ENCODE peak calls at places on chromosome 17, in five cellular contexts. W, Y, P, C and V are unnamed samples.

GRCh38 chr17:76725580-76726230 is 701 bp downstream of the JMJD6 start:
- DNase-seq in C (peak; percentile 75), W (peak; percentile 73), Y (peak; percentile 74), P (no peak), V (no peak)

GRCh38 chr17:29059281-29059680 is 16.3 kb downstream of the PIPOX start:
- DNase-seq in P (no peak), Y (no peak), C (no peak), W (no peak), V (no peak)

GRCh38 chr17:13140750-13141149 is 122.9 kb upstream of the ELAC2 start:
- DNase-seq in P (no peak), W (no peak), C (no peak), Y (no peak), V (no peak)

GRCh38 chr17:43814026-43814425 is 18.9 kb downstream of the MPP3 start:
- DNase-seq in P (no peak), C (no peak), W (no peak), Y (no peak), V (no peak)

GRCh38 chr17:280216-280615 is 72.4 kb downstream of the RPH3AL start:
- DNase-seq in W (peak; percentile 17), P (no peak), C (no peak), Y (no peak), V (no peak)

GRCh38 chr17:9538626-9539025 is 37.0 kb downstream of the STX8 start:
- DNase-seq in P (no peak), W (no peak), C (no peak), Y (no peak), V (no peak)

GRCh38 chr17:36127199-36127881 is 23.7 kb downstream of the CCL4 start:
- DNase-seq in C (no peak), Y (no peak), W (no peak), P (no peak), V (no peak)

GRCh38 chr17:77497578-77497934 is 356.8 kb downstream of the SEC14L1 start:
- DNase-seq in C (no peak), Y (no peak), W (no peak), P (no peak), V (no peak)

GRCh38 chr17:81928497-81929252 is 1.1 kb upstream of the MAFG start:
- DNase-seq in C (no peak), Y (no peak), W (no peak), P (no peak), V (no peak)

GRCh38 chr17:36722121-36722902 is 120.9 kb downstream of the MRM1 start:
- DNase-seq in C (no peak), W (peak; percentile 54), Y (peak; percentile 9), P (no peak), V (no peak)

GRCh38 chr17:74729866-74730265 is 7.2 kb upstream of the RAB37 start:
- DNase-seq in Y (no peak), C (no peak), W (no peak), P (no peak), V (no peak)

GRCh38 chr17:45902892-45903346 is 8.6 kb downstream of the MAPT start:
- DNase-seq in W (peak; percentile 61), Y (peak; percentile 38), C (no peak), P (no peak), V (no peak)

GRCh38 chr17:29148257-29148789 is 31.9 kb downstream of the MYO18A start:
- DNase-seq in P (no peak), Y (no peak), C (no peak), W (no peak), V (no peak)

GRCh38 chr17:67549787-67550186 is 167.9 kb upstream of the NOL11 start:
- DNase-seq in Y (no peak), W (no peak), P (no peak), C (no peak), V (no peak)

GRCh38 chr17:7132511-7133094 is 18.0 kb upstream of the ASGR2 start:
- DNase-seq in P (no peak), C (no peak), W (no peak), Y (no peak), V (no peak)

GRCh38 chr17:7133424-7133823 is 18.8 kb upstream of the ASGR2 start:
- DNase-seq in P (no peak), Y (no peak), C (no peak), W (no peak), V (no peak)

GRCh38 chr17:7128174-7128573 is 13.6 kb upstream of the ASGR2 start:
- DNase-seq in C (no peak), W (no peak), P (no peak), Y (no peak), V (no peak)

GRCh38 chr17:7130626-7131467 is 16.2 kb upstream of the ASGR2 start:
- DNase-seq in Y (no peak), C (no peak), W (no peak), P (no peak), V (no peak)

GRCh38 chr17:7129311-7129710 is 14.7 kb upstream of the ASGR2 start:
- DNase-seq in W (no peak), C (no peak), P (no peak), Y (no peak), V (no peak)
- H3K27me3 ChIP-seq in W (peaks cover 62% of the 10 kb centered on the region), C (peaks cover under 1% of the 10 kb centered on the region), P (no peaks in the 10 kb centered on the region), Y (no peaks in the 10 kb centered on the region), V (no peaks in the 10 kb centered on the region)

GRCh38 chr17:30345089-30345433 is 11.2 kb upstream of the TMIGD1 start:
- DNase-seq in P (no peak), W (no peak), Y (no peak), C (no peak), V (no peak)

GRCh38 chr17:30345527-30346075 is 11.7 kb upstream of the TMIGD1 start:
- DNase-seq in Y (no peak), P (no peak), C (no peak), W (no peak), V (no peak)

GRCh38 chr17:30343741-30344140 is 9.9 kb upstream of the TMIGD1 start:
- DNase-seq in Y (no peak), W (no peak), C (no peak), P (no peak), V (no peak)

GRCh38 chr17:30346211-30346831 is 12.5 kb upstream of the TMIGD1 start:
- DNase-seq in P (no peak), C (no peak), W (no peak), Y (no peak), V (no peak)

GRCh38 chr17:30344283-30345088 is 10.6 kb upstream of the TMIGD1 start:
- DNase-seq in P (no peak), C (peak; percentile 48), Y (peak; percentile 82), W (peak; percentile 71), V (no peak)
- TF ChIP-seq POLR2AphosphoS5 in P (no peak), C (peak; percentile 37), Y (peak; percentile 80), W (peak; percentile 87), V (no peak)

GRCh38 chr17:49882434-49882833 is 34.6 kb upstream of the TAC4 start:
- DNase-seq in P (no peak), C (no peak), Y (no peak), W (no peak), V (no peak)
- H3K27me3 ChIP-seq in P (no peaks in the 10 kb centered on the region), C (no peaks in the 10 kb centered on the region), Y (no peaks in the 10 kb centered on the region), W (peaks cover 91% of the 10 kb centered on the region), V (no peaks in the 10 kb centered on the region)

DNA sequence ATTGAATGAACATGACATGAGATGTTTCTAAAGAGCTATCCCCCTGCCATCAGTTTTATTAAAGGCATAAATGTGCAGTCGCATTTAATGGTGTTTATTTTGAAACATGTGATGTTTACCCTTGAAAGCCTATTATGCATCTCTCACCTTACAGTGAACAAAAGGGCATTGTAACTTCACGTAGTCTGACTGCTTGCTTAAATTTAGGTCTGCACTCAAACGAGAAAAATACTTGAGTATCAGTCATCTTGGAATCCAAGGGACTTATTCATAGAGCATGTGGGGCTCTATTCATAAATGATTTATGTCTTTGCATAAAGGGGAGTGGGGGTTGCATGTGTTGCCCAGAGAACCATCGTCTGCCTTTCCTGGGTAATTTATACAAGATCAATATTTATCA is 44.2 kb downstream of the PCTP start:
- DNase-seq in Y (no peak), P (no peak), C (no peak), W (no peak), V (no peak)
- TF ChIP-seq POLR2AphosphoS5 in Y (no peak), P (no peak), C (no peak), W (no peak), V (no peak)

GRCh38 chr17:49359990-49360795 is 1.9 kb downstream of the ZNF652 start:
- DNase-seq in Y (no peak), P (no peak), C (no peak), W (no peak), V (no peak)

GRCh38 chr17:49362723-49363117 is 670 bp upstream of the ZNF652 start:
- DNase-seq in P (no peak), W (no peak), C (no peak), Y (no peak), V (no peak)

GRCh38 chr17:49361902-49362722 is at the start of gene ZNF652:
- DNase-seq in C (peak; percentile 92), P (no peak), Y (peak; percentile 95), W (peak; percentile 97), V (no peak)

GRCh38 chr17:49361129-49361901 is 735 bp downstream of the ZNF652 start:
- DNase-seq in P (no peak), Y (peak; percentile 36), C (peak; percentile 49), W (peak; percentile 59), V (no peak)

DNA sequence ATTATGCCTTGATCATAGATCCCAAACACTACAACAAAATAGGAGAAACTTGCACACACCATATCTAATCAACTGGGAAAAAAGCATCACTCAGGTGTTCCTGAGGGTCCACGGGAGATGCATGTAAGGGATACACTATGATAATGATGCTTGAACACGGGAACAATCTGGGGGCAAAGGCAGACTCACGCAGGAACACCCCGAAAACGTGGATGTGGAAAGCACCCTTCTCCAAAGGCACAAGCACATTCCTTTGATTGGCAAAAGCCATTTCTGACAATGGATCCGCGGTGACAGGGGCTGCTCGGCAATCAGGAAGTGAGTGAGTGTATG is 1.3 kb downstream of the ZNF652 start:
- DNase-seq in P (no peak), W (no peak), Y (no peak), C (no peak), V (no peak)
- H3K27me3 ChIP-seq in P (no peaks in the 10 kb centered on the region), W (no peaks in the 10 kb centered on the region), Y (no peaks in the 10 kb centered on the region), C (no peaks in the 10 kb centered on the region), V (no peaks in the 10 kb centered on the region)

DNA sequence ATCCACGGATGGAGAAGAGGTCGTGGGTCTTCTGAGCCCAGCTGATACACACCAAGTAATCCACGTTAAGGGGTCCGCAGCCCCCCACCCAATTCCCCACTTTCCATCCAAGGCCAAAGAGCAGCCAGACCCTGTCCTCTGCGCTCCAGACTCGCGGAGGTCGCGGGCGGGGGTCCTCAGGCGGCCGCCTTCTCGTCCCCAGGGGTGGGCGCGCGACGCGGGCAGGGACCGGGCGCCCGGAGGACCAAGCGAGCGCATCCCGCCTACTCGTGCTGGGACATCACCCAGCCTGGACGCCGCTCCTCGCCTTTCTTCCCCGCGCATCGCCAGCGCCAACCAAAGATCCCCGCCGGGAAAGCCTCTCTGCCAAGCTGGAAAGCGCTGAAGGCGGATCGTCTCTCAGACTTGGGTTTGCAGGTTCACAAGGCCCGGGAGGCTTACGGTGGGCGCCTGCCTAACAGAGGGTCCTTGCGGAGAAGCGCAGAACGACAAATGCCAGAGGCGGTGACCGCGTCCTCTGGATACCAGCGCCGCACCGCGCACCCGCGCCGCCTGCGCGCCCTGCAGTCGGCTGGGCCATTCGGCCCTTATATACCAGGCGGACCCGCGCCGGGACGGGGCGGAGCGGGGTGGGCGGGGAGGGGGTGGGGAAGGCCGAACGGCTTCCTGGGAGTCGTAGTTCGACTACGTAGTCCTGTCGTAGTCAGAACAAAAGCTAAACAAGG is 471.6 kb downstream of the SOX9 start:
- DNase-seq in Y (peak; percentile 73), P (no peak), C (peak; percentile 32), W (peak; percentile 84), V (no peak)
- TF ChIP-seq POLR2AphosphoS5 in Y (peak; percentile 81), P (peak; percentile 100), C (peak; percentile 66), W (peak; percentile 100), V (peak; percentile 87)